ENCODE peak calls at places on chromosome 7, in ten cellular contexts. O is OCI-LY7, J is ovary, D is PC-9, G is AG09319, U is sigmoid colon, S is GM13977, X is Peyer's patch, W is fibroblast of the aortic adventitia, A is chondrocyte. P is an unnamed sample.

GRCh38 chr7:69429817-69430501 is 168.3 kb upstream of the AUTS2 start:
- DNase-seq in O (no peak), J (peak; percentile 79), D (no peak), G (no peak), U (peak; percentile 84), S (no peak), X (peak; percentile 46), W (peak; percentile 51), A (no peak), P (no peak)

GRCh38 chr7:81604075-81604807 is 165.6 kb downstream of the HGF start:
- DNase-seq in O (no peak), J (no peak), D (no peak), G (no peak), U (no peak), S (no peak), X (no peak), W (peak; percentile 74), A (no peak), P (no peak)

GRCh38 chr7:142890838-142891485 is 5.4 kb upstream of the TRPV6 start:
- DNase-seq in O (no peak), J (no peak), D (no peak), G (no peak), U (no peak), S (no peak), X (no peak), W (no peak), A (no peak), P (no peak)

GRCh38 chr7:55240418-55241142 is 124.6 kb upstream of the LANCL2 start:
- DNase-seq in O (no peak), J (no peak), D (no peak), G (no peak), U (no peak), S (no peak), X (no peak), W (no peak), A (no peak), P (no peak)

GRCh38 chr7:68720722-68721121 is 877.6 kb upstream of the AUTS2 start:
- DNase-seq in O (no peak), J (no peak), D (no peak), G (no peak), U (no peak), S (no peak), X (no peak), W (peak; percentile 11), A (no peak), P (no peak)

GRCh38 chr7:32070051-32070405 is 179 bp downstream of the PDE1C start:
- DNase-seq in O (no peak), J (no peak), D (no peak), G (no peak), U (no peak), S (peak; percentile 25), X (no peak), W (no peak), A (no peak), P (no peak)

GRCh38 chr7:121398246-121398645 is 2.1 kb upstream of the FAM3C start:
- DNase-seq in O (no peak), J (no peak), D (no peak), G (no peak), U (no peak), S (no peak), X (no peak), W (no peak), A (no peak), P (no peak)

GRCh38 chr7:139451638-139452037 is 31.8 kb downstream of the KLRG2 start:
- DNase-seq in O (no peak), J (no peak), D (no peak), G (no peak), U (no peak), S (no peak), X (no peak), W (peak; percentile 52), A (no peak), P (no peak)

GRCh38 chr7:106057204-106057961 is 54.7 kb downstream of the SYPL1 start:
- DNase-seq in O (peak; percentile 68), J (no peak), D (no peak), G (no peak), U (peak; percentile 63), S (no peak), X (no peak), W (no peak), A (no peak), P (no peak)

GRCh38 chr7:140342732-140343514 is 55.4 kb downstream of the SLC37A3 start:
- DNase-seq in O (peak; percentile 63), J (no peak), D (no peak), G (no peak), U (peak; percentile 69), S (no peak), X (peak; percentile 67), W (peak; percentile 26), A (no peak), P (peak; percentile 13)

GRCh38 chr7:156927571-156928405 is 21.7 kb upstream of the NOM1 start:
- DNase-seq in O (peak; percentile 86), J (no peak), D (no peak), G (no peak), U (no peak), S (no peak), X (peak; percentile 39), W (no peak), A (no peak), P (no peak)

GRCh38 chr7:99135938-99136337 is 8.0 kb downstream of the SMURF1 start:
- DNase-seq in O (no peak), J (no peak), D (no peak), G (no peak), U (no peak), S (no peak), X (no peak), W (no peak), A (no peak), P (no peak)

GRCh38 chr7:99139031-99139430 is 4.9 kb downstream of the SMURF1 start:
- DNase-seq in O (no peak), J (no peak), D (peak; percentile 60), G (no peak), U (no peak), S (no peak), X (no peak), W (peak; percentile 74), A (no peak), P (no peak)

GRCh38 chr7:99140813-99141212 is 3.1 kb downstream of the SMURF1 start:
- DNase-seq in O (no peak), J (no peak), D (no peak), G (no peak), U (no peak), S (no peak), X (no peak), W (no peak), A (no peak), P (no peak)

GRCh38 chr7:99133766-99134564 is 9.9 kb downstream of the SMURF1 start:
- DNase-seq in O (no peak), J (no peak), D (no peak), G (no peak), U (no peak), S (no peak), X (no peak), W (no peak), A (no peak), P (no peak)

DNA sequence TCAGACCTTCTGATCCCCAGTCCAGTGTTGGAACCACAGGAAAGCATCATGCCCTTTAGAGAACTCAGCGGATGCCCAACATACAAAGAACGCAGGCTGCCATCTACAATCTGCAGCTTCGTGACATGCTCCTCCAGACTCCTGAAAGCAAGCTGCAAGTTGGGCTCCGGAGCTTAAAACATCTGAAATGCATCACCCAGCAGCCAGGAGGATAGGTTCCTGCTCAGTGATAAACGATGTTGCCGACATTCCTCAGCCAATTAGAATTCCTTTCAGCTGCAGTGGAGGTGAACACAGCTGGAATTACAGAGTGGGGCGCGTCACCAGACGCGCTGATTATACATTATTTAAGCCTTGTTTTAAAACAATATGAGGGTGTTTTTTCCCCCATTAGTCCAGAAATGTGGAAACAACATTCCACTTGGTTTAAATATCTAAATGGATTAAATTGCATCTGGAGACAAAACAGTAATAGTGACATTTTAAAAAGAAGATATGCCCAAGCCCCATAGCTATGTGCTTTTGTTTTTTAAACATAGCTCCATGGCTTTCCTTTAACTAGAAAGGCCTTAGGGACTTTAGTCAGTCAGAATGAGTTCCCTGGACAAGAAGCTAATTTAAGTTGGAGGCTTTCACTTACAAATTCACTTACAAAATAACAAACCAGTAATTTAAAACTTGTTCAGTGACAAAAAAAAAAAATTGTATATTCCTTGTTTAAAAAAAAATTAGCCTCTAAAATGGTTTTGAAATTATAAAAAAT is 6.3 kb downstream of the SMURF1 start:
- DNase-seq in O (no peak), J (no peak), D (no peak), G (no peak), U (no peak), S (no peak), X (no peak), W (peak; percentile 93), A (no peak), P (no peak)
- TF ChIP-seq CTCF in O (no peak), J (no peak), D (no peak), G (no peak), U (no peak), S (no peak), X (no peak), W (peak; percentile 35), A (peak; percentile 34), P (no peak)

DNA sequence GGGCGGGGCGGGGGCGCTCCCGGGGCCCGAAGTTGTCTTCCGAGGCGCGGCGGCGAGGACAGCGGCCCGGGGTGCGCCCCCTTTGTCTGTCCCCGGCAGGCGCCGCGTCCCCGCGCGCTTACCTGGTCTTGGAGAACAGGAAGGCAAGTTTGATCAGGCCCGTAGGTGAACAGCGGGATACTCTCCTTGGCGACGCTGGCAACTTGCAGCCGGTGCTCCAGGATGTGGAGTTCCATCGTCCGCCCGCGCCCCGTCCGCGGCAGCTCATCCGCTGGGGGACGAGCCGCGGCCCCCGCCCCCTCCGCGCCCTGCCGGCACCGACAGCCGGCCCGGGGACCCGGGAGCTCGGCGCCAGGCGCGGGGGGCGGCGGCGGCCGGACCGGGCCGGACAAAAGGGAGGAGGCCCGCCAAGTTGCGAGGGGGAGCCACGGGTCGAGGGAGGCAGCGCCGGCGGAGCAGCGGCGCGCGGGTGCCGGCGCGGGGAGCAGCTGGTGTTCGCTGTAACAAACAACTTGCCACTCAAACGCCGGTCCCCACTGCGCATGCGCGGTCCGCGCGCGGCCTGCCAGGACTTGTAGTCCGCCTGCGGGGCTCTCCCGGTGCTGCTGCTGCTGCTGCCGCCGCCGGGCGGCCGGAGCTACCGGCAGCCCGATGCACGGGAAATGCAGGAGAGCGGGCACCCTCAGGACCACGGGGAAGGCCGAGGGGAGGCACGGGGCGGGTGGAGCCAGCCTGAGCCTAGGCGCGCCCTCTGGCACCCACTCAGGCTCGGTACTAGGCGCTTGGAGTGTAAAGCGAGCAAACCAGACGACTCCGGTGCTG is 35.6 kb upstream of the SPDYE3 start:
- DNase-seq in O (peak; percentile 97), J (peak; percentile 98), D (peak; percentile 78), G (peak; percentile 93), U (peak; percentile 99), S (peak; percentile 92), X (peak; percentile 100), W (peak; percentile 96), A (peak; percentile 100), P (peak; percentile 99)
- TF ChIP-seq CTCF in O (peak; percentile 39), J (peak; percentile 35), D (no peak), G (peak; percentile 20), U (peak; percentile 38), S (peak; percentile 44), X (peak; percentile 71), W (peak; percentile 36), A (peak; percentile 59), P (no peak)

GRCh38 chr7:98755138-98755898 is 114.5 kb downstream of the TMEM130 start:
- DNase-seq in O (no peak), J (no peak), D (peak; percentile 23), G (no peak), U (no peak), S (peak; percentile 49), X (no peak), W (no peak), A (no peak), P (no peak)
- TF ChIP-seq CTCF in O (no peak), J (no peak), D (no peak), G (no peak), U (no peak), S (no peak), X (no peak), W (no peak), A (peak; percentile 19), P (no peak)

GRCh38 chr7:64621656-64622055 is 44.3 kb upstream of the ZNF107 start:
- DNase-seq in O (peak; percentile 24), J (no peak), D (no peak), G (no peak), U (no peak), S (no peak), X (no peak), W (no peak), A (no peak), P (no peak)
- TF ChIP-seq CTCF in O (peak; percentile 67), J (no peak), D (peak; percentile 44), G (no peak), U (no peak), S (no peak), X (no peak), W (no peak), A (no peak), P (no peak)